ENCODE peak calls at places on chromosomes 2 and 18, in four cellular contexts. J, S, I and M are unnamed samples.

GRCh38 chr2:23806201-23806600 is 120.7 kb downstream of the ATAD2B start:
- DNase-seq in J (no peak), S (no peak), I (no peak), M (no peak)

GRCh38 chr2:46335966-46336436 is 38.8 kb downstream of the EPAS1 start:
- DNase-seq in J (no peak), S (no peak), I (no peak), M (no peak)

GRCh38 chr2:150060341-150060740 is 427.1 kb downstream of the RND3 start:
- DNase-seq in J (no peak), S (no peak), I (no peak), M (no peak)

GRCh38 chr2:29839306-29839705 is 82.1 kb downstream of the ALK start:
- DNase-seq in J (no peak), S (no peak), I (no peak), M (no peak)

GRCh38 chr2:160347269-160347863 is 146.2 kb downstream of the RBMS1 start:
- DNase-seq in J (no peak), S (no peak), I (no peak), M (no peak)

GRCh38 chr2:168684921-168685618 is 117.4 kb upstream of the NOSTRIN start:
- DNase-seq in J (no peak), S (no peak), I (no peak), M (no peak)

GRCh38 chr2:179612108-179612507 is 249.3 kb downstream of the ZNF385B start:
- DNase-seq in J (no peak), S (no peak), I (no peak), M (no peak)

GRCh38 chr18:78831603-78832002 is 148.0 kb upstream of the SALL3 start:
- DNase-seq in J (no peak), S (no peak), I (no peak), M (no peak)

GRCh38 chr2:96951125-96951654 is 35.2 kb downstream of the FAM178B start:
- DNase-seq in J (peak; percentile 75), S (peak; percentile 64), I (peak; percentile 86), M (peak; percentile 56)

GRCh38 chr18:77711096-77711495 is 461.4 kb downstream of the GALR1 start:
- DNase-seq in J (no peak), S (no peak), I (no peak), M (no peak)

GRCh38 chr18:54672846-54673475 is 81.9 kb downstream of the DYNAP start:
- DNase-seq in J (no peak), S (no peak), I (no peak), M (no peak)

GRCh38 chr2:70907130-70907756 is 28.5 kb upstream of the ATP6V1B1 start:
- DNase-seq in J (no peak), S (no peak), I (no peak), M (no peak)

GRCh38 chr2:180370476-180371205 is 363.5 kb upstream of the CWC22 start:
- DNase-seq in J (no peak), S (no peak), I (no peak), M (no peak)

GRCh38 chr18:75638597-75639467 is 211.3 kb upstream of the SMIM21 start:
- DNase-seq in J (peak; percentile 21), S (no peak), I (no peak), M (no peak)

GRCh38 chr2:120763516-120763915 is 27.8 kb downstream of the GLI2 start:
- DNase-seq in J (no peak), S (no peak), I (no peak), M (no peak)

GRCh38 chr18:50128506-50129271 is 66.3 kb downstream of the MYO5B start:
- DNase-seq in J (no peak), S (peak; percentile 34), I (no peak), M (no peak)

GRCh38 chr2:190441564-190441963 is 33.4 kb downstream of the MFSD6 start:
- DNase-seq in J (no peak), S (no peak), I (no peak), M (no peak)

DNA sequence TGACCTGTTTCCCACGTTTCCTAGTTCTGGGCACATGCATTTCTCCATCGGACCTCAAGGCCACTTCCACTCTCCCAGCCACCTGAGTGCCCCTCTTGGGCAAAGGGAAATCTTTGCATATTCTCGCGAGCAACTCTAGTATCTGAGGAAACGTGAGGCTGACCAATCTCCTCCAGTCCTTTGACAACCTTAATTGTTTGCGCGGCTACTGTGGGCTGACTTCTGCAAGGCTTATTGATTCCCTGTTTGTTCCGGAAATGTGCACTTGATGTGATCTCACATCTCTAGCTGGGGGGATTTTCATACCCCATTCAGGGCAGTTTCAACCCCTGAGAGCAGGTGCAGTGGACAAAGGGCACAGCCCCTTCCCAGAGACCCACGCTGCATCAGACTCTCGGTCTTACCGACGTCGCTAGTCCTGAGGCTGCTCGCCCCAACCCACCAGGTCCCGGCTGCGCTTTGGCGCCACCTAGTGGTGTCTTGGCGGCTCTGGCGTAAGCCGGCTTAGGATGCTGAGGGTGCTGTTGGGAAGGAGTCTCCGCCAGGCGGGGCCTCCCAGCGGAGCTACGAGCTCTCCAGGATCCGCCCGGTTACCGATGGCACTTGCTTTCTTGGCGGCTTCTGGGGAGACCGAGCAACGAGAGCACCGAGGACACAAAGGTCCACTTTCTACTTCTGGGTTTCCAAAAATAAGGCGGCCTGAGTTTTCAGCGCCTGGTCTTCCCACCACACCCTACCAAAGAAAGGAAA is 24.8 kb upstream of the SPR start:
- DNase-seq in J (peak; percentile 91), S (peak; percentile 82), I (peak; percentile 91), M (peak; percentile 92)
- H3K9ac ChIP-seq in J (no peak overlapping the region), S (peak overlapping the region; percentile 4), I (no peak overlapping the region), M (no peak overlapping the region)

DNA sequence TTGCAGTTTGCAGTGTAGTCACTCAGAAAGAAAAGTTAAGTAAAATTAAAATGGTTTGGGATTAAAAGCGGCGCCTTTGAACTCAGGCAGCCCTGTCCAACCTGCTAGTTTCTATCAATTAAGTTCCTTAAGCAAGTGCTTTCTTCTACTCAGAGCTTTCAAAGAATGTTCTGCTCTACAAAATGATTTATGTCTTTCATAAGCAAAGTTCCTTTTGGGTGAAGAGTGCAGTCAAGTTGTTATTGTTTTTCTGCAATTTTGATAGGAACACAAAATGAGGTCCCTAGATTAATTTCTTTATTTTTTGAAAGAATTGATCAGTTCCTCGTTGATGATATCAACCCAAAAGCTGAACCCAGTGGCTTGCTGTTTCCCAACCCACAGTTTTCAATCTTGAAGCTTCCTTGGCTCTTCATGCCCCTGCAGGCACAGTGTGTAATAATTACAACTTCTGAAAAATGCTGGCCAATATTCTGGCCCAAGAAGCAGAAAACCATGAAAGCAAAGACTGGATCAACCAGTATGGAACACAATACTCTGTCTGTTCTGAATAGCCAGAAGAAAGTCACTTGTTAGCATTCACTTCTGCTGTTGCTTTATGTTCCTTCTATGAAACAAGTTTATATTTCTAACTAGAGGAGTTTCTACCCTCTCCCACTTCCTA is 89.1 kb downstream of the TGIF1 start:
- DNase-seq in J (no peak), S (no peak), I (no peak), M (no peak)
- H3K36me3 ChIP-seq in J (no peaks in the 10 kb centered on the region), S (no peaks in the 10 kb centered on the region), I (no peaks in the 10 kb centered on the region), M (no peaks in the 10 kb centered on the region)

DNA sequence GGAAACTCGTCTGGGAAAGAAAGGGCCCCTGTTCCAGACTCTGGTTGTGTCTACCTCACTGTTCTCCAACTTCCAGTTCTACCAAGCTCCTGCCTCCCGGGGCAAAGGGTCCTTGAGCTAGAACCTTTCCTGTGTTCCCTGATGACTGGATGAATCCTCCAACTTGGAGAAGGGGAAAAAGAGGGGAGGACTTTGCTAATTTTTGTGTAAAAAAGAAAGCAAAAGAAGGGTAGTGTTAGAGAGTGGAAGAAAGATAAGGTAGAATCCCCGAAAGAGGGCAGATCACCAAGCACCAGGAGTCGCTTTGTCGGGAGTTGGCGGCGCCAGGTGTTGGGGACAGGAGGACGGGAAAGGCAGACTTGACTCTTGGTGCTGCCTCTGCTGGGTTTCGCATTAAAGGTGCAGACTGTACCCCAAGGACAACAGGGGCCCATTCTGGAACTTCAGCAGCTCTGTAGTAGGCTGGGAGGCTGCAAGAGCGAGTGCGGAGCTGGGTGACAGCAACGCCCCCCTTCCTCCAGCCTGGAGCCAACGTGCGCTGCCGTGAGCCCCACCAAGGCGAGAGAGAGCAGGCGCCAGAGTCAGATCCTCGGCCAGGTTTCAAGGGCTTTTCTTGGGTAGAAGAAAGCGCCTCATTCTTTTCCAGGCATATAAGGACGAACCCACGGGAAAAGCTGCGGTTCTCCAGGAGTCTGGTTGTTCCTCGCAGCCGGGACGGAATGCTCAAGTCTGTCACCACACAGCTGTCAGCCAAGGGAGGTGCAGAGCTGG is 1.7 kb downstream of the DOK6 start:
- DNase-seq in J (no peak), S (peak; percentile 7), I (no peak), M (no peak)
- TF ChIP-seq JUN in J (no peak), S (no peak), I (no peak), M (no peak)

GRCh38 chr18:60372141-60372540 is 434 bp downstream of the MC4R start:
- DNase-seq in J (no peak), S (no peak), I (no peak), M (no peak)
- H3K9ac ChIP-seq in J (no peak overlapping the region), S (no peak overlapping the region), I (no peak overlapping the region), M (no peak overlapping the region)

DNA sequence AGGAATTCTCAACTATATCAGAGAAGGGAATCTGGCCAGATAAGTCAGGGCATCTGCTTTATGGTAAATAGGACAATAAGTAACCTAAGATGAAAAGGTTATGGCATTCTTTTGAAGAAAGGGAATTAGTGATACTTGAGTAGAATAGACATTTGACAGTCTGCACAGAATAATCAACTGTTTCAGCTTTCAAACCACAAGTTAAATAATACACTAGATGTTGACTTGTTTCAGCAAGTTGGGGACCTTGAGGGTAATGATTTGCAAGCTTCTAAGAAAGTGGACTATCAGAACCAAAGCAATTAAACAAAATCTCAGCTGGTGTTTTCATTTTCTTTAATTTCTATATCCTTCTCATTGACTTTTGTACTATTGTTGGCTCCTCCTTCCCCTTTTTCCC is 54.5 kb downstream of the SLC39A10 start:
- DNase-seq in J (no peak), S (no peak), I (no peak), M (no peak)
- H3K36me3 ChIP-seq in J (peaks cover 51% of the 10 kb centered on the region), S (no peaks in the 10 kb centered on the region), I (peaks cover 22% of the 10 kb centered on the region), M (no peaks in the 10 kb centered on the region)

DNA sequence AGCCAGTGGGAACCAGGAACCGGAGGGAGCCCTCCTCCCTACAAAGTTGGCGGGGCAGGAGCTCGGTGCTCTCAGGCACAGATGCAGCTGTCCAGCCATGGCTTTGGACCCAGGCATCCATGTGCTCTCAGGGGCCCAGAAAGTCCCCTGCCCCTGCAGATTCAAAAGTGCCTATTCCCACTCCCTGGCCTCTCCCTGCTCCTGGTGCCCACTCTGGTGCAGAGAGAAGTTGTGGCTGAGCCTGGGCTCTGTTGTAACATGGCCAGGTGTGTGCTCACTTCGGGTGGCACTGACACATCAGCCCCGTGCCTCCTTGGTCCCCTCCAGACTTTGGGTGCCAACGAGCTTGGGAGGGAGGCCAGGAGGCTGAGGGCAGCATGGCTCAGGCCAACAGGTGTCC is 315.8 kb upstream of the KYNU start:
- DNase-seq in J (no peak), S (no peak), I (no peak), M (no peak)
- TF ChIP-seq JUN in J (no peak), S (no peak), I (no peak), M (no peak)

DNA sequence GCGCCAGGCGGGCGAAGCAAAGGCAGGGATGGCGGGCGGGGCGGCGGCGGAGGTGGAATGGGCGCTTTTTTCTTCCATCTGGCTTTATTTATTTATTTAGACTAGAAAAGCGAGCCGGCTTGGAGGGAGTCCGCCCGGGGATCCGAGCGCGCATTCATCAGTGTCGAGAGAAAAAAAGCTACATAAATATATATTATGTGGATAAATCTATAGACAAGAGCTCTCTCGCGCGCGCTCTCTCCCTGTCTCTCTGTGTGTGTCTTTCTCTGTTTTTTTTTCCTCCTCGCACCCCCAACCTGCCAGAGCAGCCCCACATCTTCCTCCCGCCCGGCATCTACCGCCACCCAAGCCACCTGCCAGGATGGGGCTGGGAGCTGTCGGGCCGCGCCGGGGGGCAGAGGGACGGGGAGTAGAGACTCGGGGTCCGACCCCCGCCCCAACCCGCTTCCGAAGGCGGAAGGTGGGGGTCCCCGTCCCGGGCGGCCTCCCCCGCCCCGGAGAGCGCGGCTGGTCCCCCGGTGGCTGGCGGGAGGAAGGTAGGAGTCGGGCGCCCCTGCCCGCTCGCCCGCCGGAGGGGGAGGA is 972 bp upstream of the CELF4 start:
- DNase-seq in J (no peak), S (no peak), I (no peak), M (no peak)
- H3K9ac ChIP-seq in J (no peak overlapping the region), S (no peak overlapping the region), I (no peak overlapping the region), M (no peak overlapping the region)